ENCODE peak calls at places on chromosomes 4 and X, in nine cellular contexts. One of them, this sample, is unnamed.

GRCh38 chr4:2484993-2485392 is 16.1 kb downstream of the RNF4 start:
- DNase-seq in stimulated activated CD4-positive, alpha-beta T cell treated with anti-CD3 and anti-CD28 coated beads, Interleukin-15, amount 100 ng/mL, for 24 hours: peak
- DNase-seq in ACHN: no peak
- DNase-seq in WTC11: no peak
- DNase-seq in NCI-H524: no peak
- DNase-seq in CD4-positive, alpha-beta T cell: peak
- DNase-seq in stimulated activated CD8-positive, alpha-beta memory T cell treated with anti-CD3 and anti-CD28 coated beads, Interleukin-12 subunit alpha, Interleukin-12 subunit beta, amount 100 ng/mL, for 1 hour: peak
- DNase-seq in activated T-cell treated with anti-CD3 and anti-CD28 coated beads, Interleukin-2, amount 50 U/mL, for 1 hour: peak
- DNase-seq in stimulated activated naive CD8-positive, alpha-beta T cell treated with anti-CD3 and anti-CD28 coated beads, Interleukin-15, Interleukin-2, amounts not matched to agents 100 U/mL and 50 U/mL, for 24 hours: peak
- DNase-seq in this sample: no peak

GRCh38 chr4:139988863-139989765 is 164.9 kb downstream of the MAML3 start:
- DNase-seq in stimulated activated CD4-positive, alpha-beta T cell treated with anti-CD3 and anti-CD28 coated beads, Interleukin-15, amount 100 ng/mL, for 24 hours: peak
- DNase-seq in ACHN: peak
- DNase-seq in WTC11: no peak
- DNase-seq in NCI-H524: no peak
- DNase-seq in CD4-positive, alpha-beta T cell: no peak
- DNase-seq in stimulated activated CD8-positive, alpha-beta memory T cell treated with anti-CD3 and anti-CD28 coated beads, Interleukin-12 subunit alpha, Interleukin-12 subunit beta, amount 100 ng/mL, for 1 hour: peak
- DNase-seq in activated T-cell treated with anti-CD3 and anti-CD28 coated beads, Interleukin-2, amount 50 U/mL, for 1 hour: no peak
- DNase-seq in stimulated activated naive CD8-positive, alpha-beta T cell treated with anti-CD3 and anti-CD28 coated beads, Interleukin-15, Interleukin-2, amounts not matched to agents 100 U/mL and 50 U/mL, for 24 hours: peak
- DNase-seq in this sample: no peak

GRCh38 chr4:40856836-40857362 is 107.1 kb downstream of the NSUN7 start:
- DNase-seq in stimulated activated CD4-positive, alpha-beta T cell treated with anti-CD3 and anti-CD28 coated beads, Interleukin-15, amount 100 ng/mL, for 24 hours: peak
- DNase-seq in ACHN: peak
- DNase-seq in WTC11: peak
- DNase-seq in NCI-H524: peak
- DNase-seq in CD4-positive, alpha-beta T cell: no peak
- DNase-seq in stimulated activated CD8-positive, alpha-beta memory T cell treated with anti-CD3 and anti-CD28 coated beads, Interleukin-12 subunit alpha, Interleukin-12 subunit beta, amount 100 ng/mL, for 1 hour: peak
- DNase-seq in activated T-cell treated with anti-CD3 and anti-CD28 coated beads, Interleukin-2, amount 50 U/mL, for 1 hour: peak
- DNase-seq in stimulated activated naive CD8-positive, alpha-beta T cell treated with anti-CD3 and anti-CD28 coated beads, Interleukin-15, Interleukin-2, amounts not matched to agents 100 U/mL and 50 U/mL, for 24 hours: peak
- DNase-seq in this sample: peak

GRCh38 chr4:41360214-41360910 is 103.6 kb downstream of the UCHL1 start:
- DNase-seq in stimulated activated CD4-positive, alpha-beta T cell treated with anti-CD3 and anti-CD28 coated beads, Interleukin-15, amount 100 ng/mL, for 24 hours: peak
- DNase-seq in ACHN: peak
- DNase-seq in WTC11: peak
- DNase-seq in NCI-H524: peak
- DNase-seq in CD4-positive, alpha-beta T cell: no peak
- DNase-seq in stimulated activated CD8-positive, alpha-beta memory T cell treated with anti-CD3 and anti-CD28 coated beads, Interleukin-12 subunit alpha, Interleukin-12 subunit beta, amount 100 ng/mL, for 1 hour: no peak
- DNase-seq in activated T-cell treated with anti-CD3 and anti-CD28 coated beads, Interleukin-2, amount 50 U/mL, for 1 hour: no peak
- DNase-seq in stimulated activated naive CD8-positive, alpha-beta T cell treated with anti-CD3 and anti-CD28 coated beads, Interleukin-15, Interleukin-2, amounts not matched to agents 100 U/mL and 50 U/mL, for 24 hours: no peak
- DNase-seq in this sample: peak

GRCh38 chr4:181271241-181271640 is 972.0 kb upstream of the TENM3 start:
- DNase-seq in stimulated activated CD4-positive, alpha-beta T cell treated with anti-CD3 and anti-CD28 coated beads, Interleukin-15, amount 100 ng/mL, for 24 hours: no peak
- DNase-seq in ACHN: no peak
- DNase-seq in WTC11: no peak
- DNase-seq in NCI-H524: no peak
- DNase-seq in CD4-positive, alpha-beta T cell: no peak
- DNase-seq in stimulated activated CD8-positive, alpha-beta memory T cell treated with anti-CD3 and anti-CD28 coated beads, Interleukin-12 subunit alpha, Interleukin-12 subunit beta, amount 100 ng/mL, for 1 hour: no peak
- DNase-seq in activated T-cell treated with anti-CD3 and anti-CD28 coated beads, Interleukin-2, amount 50 U/mL, for 1 hour: no peak
- DNase-seq in stimulated activated naive CD8-positive, alpha-beta T cell treated with anti-CD3 and anti-CD28 coated beads, Interleukin-15, Interleukin-2, amounts not matched to agents 100 U/mL and 50 U/mL, for 24 hours: no peak
- DNase-seq in this sample: no peak

GRCh38 chr4:88623097-88623496 is 30.8 kb downstream of the HERC3 start:
- DNase-seq in stimulated activated CD4-positive, alpha-beta T cell treated with anti-CD3 and anti-CD28 coated beads, Interleukin-15, amount 100 ng/mL, for 24 hours: no peak
- DNase-seq in ACHN: no peak
- DNase-seq in WTC11: no peak
- DNase-seq in NCI-H524: no peak
- DNase-seq in CD4-positive, alpha-beta T cell: no peak
- DNase-seq in stimulated activated CD8-positive, alpha-beta memory T cell treated with anti-CD3 and anti-CD28 coated beads, Interleukin-12 subunit alpha, Interleukin-12 subunit beta, amount 100 ng/mL, for 1 hour: no peak
- DNase-seq in activated T-cell treated with anti-CD3 and anti-CD28 coated beads, Interleukin-2, amount 50 U/mL, for 1 hour: no peak
- DNase-seq in stimulated activated naive CD8-positive, alpha-beta T cell treated with anti-CD3 and anti-CD28 coated beads, Interleukin-15, Interleukin-2, amounts not matched to agents 100 U/mL and 50 U/mL, for 24 hours: no peak
- DNase-seq in this sample: no peak

GRCh38 chr4:879730-880079 is 52.4 kb downstream of the GAK start:
- DNase-seq in stimulated activated CD4-positive, alpha-beta T cell treated with anti-CD3 and anti-CD28 coated beads, Interleukin-15, amount 100 ng/mL, for 24 hours: peak
- DNase-seq in ACHN: peak
- DNase-seq in WTC11: no peak
- DNase-seq in NCI-H524: no peak
- DNase-seq in CD4-positive, alpha-beta T cell: no peak
- DNase-seq in stimulated activated CD8-positive, alpha-beta memory T cell treated with anti-CD3 and anti-CD28 coated beads, Interleukin-12 subunit alpha, Interleukin-12 subunit beta, amount 100 ng/mL, for 1 hour: peak
- DNase-seq in activated T-cell treated with anti-CD3 and anti-CD28 coated beads, Interleukin-2, amount 50 U/mL, for 1 hour: peak
- DNase-seq in stimulated activated naive CD8-positive, alpha-beta T cell treated with anti-CD3 and anti-CD28 coated beads, Interleukin-15, Interleukin-2, amounts not matched to agents 100 U/mL and 50 U/mL, for 24 hours: peak
- DNase-seq in this sample: no peak

GRCh38 chrX:26586570-26586969 is 370.6 kb downstream of the MAGEB5 start:
- DNase-seq in stimulated activated CD4-positive, alpha-beta T cell treated with anti-CD3 and anti-CD28 coated beads, Interleukin-15, amount 100 ng/mL, for 24 hours: no peak
- DNase-seq in ACHN: no peak
- DNase-seq in WTC11: no peak
- DNase-seq in NCI-H524: no peak
- DNase-seq in CD4-positive, alpha-beta T cell: no peak
- DNase-seq in stimulated activated CD8-positive, alpha-beta memory T cell treated with anti-CD3 and anti-CD28 coated beads, Interleukin-12 subunit alpha, Interleukin-12 subunit beta, amount 100 ng/mL, for 1 hour: no peak
- DNase-seq in activated T-cell treated with anti-CD3 and anti-CD28 coated beads, Interleukin-2, amount 50 U/mL, for 1 hour: no peak
- DNase-seq in stimulated activated naive CD8-positive, alpha-beta T cell treated with anti-CD3 and anti-CD28 coated beads, Interleukin-15, Interleukin-2, amounts not matched to agents 100 U/mL and 50 U/mL, for 24 hours: no peak
- DNase-seq in this sample: no peak

GRCh38 chr4:175346381-175346780 is 428.2 kb downstream of the ADAM29 start:
- DNase-seq in stimulated activated CD4-positive, alpha-beta T cell treated with anti-CD3 and anti-CD28 coated beads, Interleukin-15, amount 100 ng/mL, for 24 hours: no peak
- DNase-seq in ACHN: no peak
- DNase-seq in WTC11: no peak
- DNase-seq in NCI-H524: no peak
- DNase-seq in CD4-positive, alpha-beta T cell: no peak
- DNase-seq in stimulated activated CD8-positive, alpha-beta memory T cell treated with anti-CD3 and anti-CD28 coated beads, Interleukin-12 subunit alpha, Interleukin-12 subunit beta, amount 100 ng/mL, for 1 hour: no peak
- DNase-seq in activated T-cell treated with anti-CD3 and anti-CD28 coated beads, Interleukin-2, amount 50 U/mL, for 1 hour: no peak
- DNase-seq in stimulated activated naive CD8-positive, alpha-beta T cell treated with anti-CD3 and anti-CD28 coated beads, Interleukin-15, Interleukin-2, amounts not matched to agents 100 U/mL and 50 U/mL, for 24 hours: no peak
- DNase-seq in this sample: no peak

GRCh38 chr4:26055855-26056254 is 141.8 kb downstream of the SMIM20 start:
- DNase-seq in stimulated activated CD4-positive, alpha-beta T cell treated with anti-CD3 and anti-CD28 coated beads, Interleukin-15, amount 100 ng/mL, for 24 hours: no peak
- DNase-seq in ACHN: no peak
- DNase-seq in WTC11: no peak
- DNase-seq in NCI-H524: no peak
- DNase-seq in CD4-positive, alpha-beta T cell: no peak
- DNase-seq in stimulated activated CD8-positive, alpha-beta memory T cell treated with anti-CD3 and anti-CD28 coated beads, Interleukin-12 subunit alpha, Interleukin-12 subunit beta, amount 100 ng/mL, for 1 hour: no peak
- DNase-seq in activated T-cell treated with anti-CD3 and anti-CD28 coated beads, Interleukin-2, amount 50 U/mL, for 1 hour: no peak
- DNase-seq in stimulated activated naive CD8-positive, alpha-beta T cell treated with anti-CD3 and anti-CD28 coated beads, Interleukin-15, Interleukin-2, amounts not matched to agents 100 U/mL and 50 U/mL, for 24 hours: no peak
- DNase-seq in this sample: no peak

GRCh38 chr4:146654976-146655761 is 16.5 kb downstream of the POU4F2 start:
- DNase-seq in stimulated activated CD4-positive, alpha-beta T cell treated with anti-CD3 and anti-CD28 coated beads, Interleukin-15, amount 100 ng/mL, for 24 hours: peak
- DNase-seq in ACHN: no peak
- DNase-seq in WTC11: peak
- DNase-seq in NCI-H524: no peak
- DNase-seq in CD4-positive, alpha-beta T cell: no peak
- DNase-seq in stimulated activated CD8-positive, alpha-beta memory T cell treated with anti-CD3 and anti-CD28 coated beads, Interleukin-12 subunit alpha, Interleukin-12 subunit beta, amount 100 ng/mL, for 1 hour: no peak
- DNase-seq in activated T-cell treated with anti-CD3 and anti-CD28 coated beads, Interleukin-2, amount 50 U/mL, for 1 hour: no peak
- DNase-seq in stimulated activated naive CD8-positive, alpha-beta T cell treated with anti-CD3 and anti-CD28 coated beads, Interleukin-15, Interleukin-2, amounts not matched to agents 100 U/mL and 50 U/mL, for 24 hours: peak
- DNase-seq in this sample: peak

GRCh38 chrX:95076449-95076848 is 1402.4 kb downstream of the FAM133A start:
- DNase-seq in stimulated activated CD4-positive, alpha-beta T cell treated with anti-CD3 and anti-CD28 coated beads, Interleukin-15, amount 100 ng/mL, for 24 hours: peak
- DNase-seq in ACHN: peak
- DNase-seq in WTC11: no peak
- DNase-seq in NCI-H524: peak
- DNase-seq in CD4-positive, alpha-beta T cell: no peak
- DNase-seq in stimulated activated CD8-positive, alpha-beta memory T cell treated with anti-CD3 and anti-CD28 coated beads, Interleukin-12 subunit alpha, Interleukin-12 subunit beta, amount 100 ng/mL, for 1 hour: no peak
- DNase-seq in activated T-cell treated with anti-CD3 and anti-CD28 coated beads, Interleukin-2, amount 50 U/mL, for 1 hour: no peak
- DNase-seq in stimulated activated naive CD8-positive, alpha-beta T cell treated with anti-CD3 and anti-CD28 coated beads, Interleukin-15, Interleukin-2, amounts not matched to agents 100 U/mL and 50 U/mL, for 24 hours: no peak
- DNase-seq in this sample: peak

GRCh38 chr4:170853422-170854021 is 763.8 kb upstream of the AADAT start:
- DNase-seq in stimulated activated CD4-positive, alpha-beta T cell treated with anti-CD3 and anti-CD28 coated beads, Interleukin-15, amount 100 ng/mL, for 24 hours: peak
- DNase-seq in ACHN: peak
- DNase-seq in WTC11: peak
- DNase-seq in NCI-H524: peak
- DNase-seq in CD4-positive, alpha-beta T cell: no peak
- DNase-seq in stimulated activated CD8-positive, alpha-beta memory T cell treated with anti-CD3 and anti-CD28 coated beads, Interleukin-12 subunit alpha, Interleukin-12 subunit beta, amount 100 ng/mL, for 1 hour: no peak
- DNase-seq in activated T-cell treated with anti-CD3 and anti-CD28 coated beads, Interleukin-2, amount 50 U/mL, for 1 hour: no peak
- DNase-seq in stimulated activated naive CD8-positive, alpha-beta T cell treated with anti-CD3 and anti-CD28 coated beads, Interleukin-15, Interleukin-2, amounts not matched to agents 100 U/mL and 50 U/mL, for 24 hours: peak
- DNase-seq in this sample: peak

GRCh38 chr4:76210502-76210901 is 3.1 kb downstream of the SCARB2 start:
- DNase-seq in stimulated activated CD4-positive, alpha-beta T cell treated with anti-CD3 and anti-CD28 coated beads, Interleukin-15, amount 100 ng/mL, for 24 hours: no peak
- DNase-seq in ACHN: no peak
- DNase-seq in WTC11: no peak
- DNase-seq in NCI-H524: no peak
- DNase-seq in CD4-positive, alpha-beta T cell: no peak
- DNase-seq in stimulated activated CD8-positive, alpha-beta memory T cell treated with anti-CD3 and anti-CD28 coated beads, Interleukin-12 subunit alpha, Interleukin-12 subunit beta, amount 100 ng/mL, for 1 hour: no peak
- DNase-seq in activated T-cell treated with anti-CD3 and anti-CD28 coated beads, Interleukin-2, amount 50 U/mL, for 1 hour: no peak
- DNase-seq in stimulated activated naive CD8-positive, alpha-beta T cell treated with anti-CD3 and anti-CD28 coated beads, Interleukin-15, Interleukin-2, amounts not matched to agents 100 U/mL and 50 U/mL, for 24 hours: no peak
- DNase-seq in this sample: no peak

This sample was measured in NCI-H82.